ENCODE peak calls at places on chromosomes 7 and 10, in eight cellular contexts. S, Y, J, B, Z, M, Q and R are unnamed samples.

GRCh38 chr7:153061913-153062528 is 302.5 kb downstream of the ACTR3B start:
- DNase-seq in B (no peak), J (no peak), S (no peak), Z (peak), Q (no peak), M (no peak), Y (no peak), R (no peak)

GRCh38 chr7:135407884-135408283 is 102.0 kb downstream of the CNOT4 start:
- DNase-seq in Z (no peak), Q (no peak), M (no peak), J (no peak), B (no peak), Y (no peak), S (no peak), R (no peak)

GRCh38 chr7:44536090-44536489 is 5.0 kb downstream of the NPC1L1 start:
- DNase-seq in Q (no peak), Y (no peak), M (no peak), Z (no peak), S (no peak), J (no peak), B (no peak), R (no peak)

GRCh38 chr10:89633484-89633883 is 11.6 kb downstream of the PANK1 start:
- DNase-seq in J (no peak), Q (no peak), Y (no peak), S (peak), M (peak), B (no peak), Z (no peak), R (no peak)

GRCh38 chr10:131569851-131570715 is 258.6 kb upstream of the TCERG1L start:
- DNase-seq in M (no peak), Z (no peak), Q (no peak), S (no peak), B (no peak), Y (no peak), J (no peak), R (no peak)

GRCh38 chr7:13990319-13990983 is 985 bp upstream of the ETV1 start:
- DNase-seq in Y (no peak), B (peak), S (peak), Z (no peak), Q (no peak), M (peak), J (no peak), R (no peak)

GRCh38 chr7:30831227-30831626 is 60.0 kb downstream of the MINDY4 start:
- DNase-seq in M (peak), Q (no peak), B (no peak), S (no peak), J (no peak), Z (no peak), Y (no peak), R (no peak)

GRCh38 chr10:21962362-21962761 is 41.2 kb downstream of the DNAJC1 start:
- DNase-seq in Q (no peak), Z (no peak), B (no peak), S (no peak), J (no peak), M (no peak), Y (no peak), R (no peak)

GRCh38 chr7:149304006-149304405 is 42.0 kb downstream of the ZNF783 start:
- DNase-seq in Q (no peak), M (no peak), Y (no peak), J (no peak), Z (no peak), B (no peak), S (no peak), R (no peak)

GRCh38 chr10:91249700-91250099 is 29.2 kb downstream of the PCGF5 start:
- DNase-seq in B (no peak), J (no peak), Y (no peak), Z (no peak), S (no peak), M (no peak), Q (no peak), R (no peak)

GRCh38 chr7:69635572-69636190 is 37.4 kb downstream of the AUTS2 start:
- DNase-seq in B (no peak), Q (no peak), Z (no peak), J (no peak), Y (no peak), M (no peak), S (no peak), R (no peak)

GRCh38 chr10:84563355-84563754 is 235.0 kb downstream of the CCSER2 start:
- DNase-seq in Z (no peak), B (no peak), M (no peak), S (no peak), Y (no peak), Q (no peak), J (no peak), R (no peak)

GRCh38 chr10:127908106-127908957 is 1.4 kb downstream of the PTPRE start:
- DNase-seq in Z (no peak), B (no peak), M (peak), Q (no peak), S (peak), J (no peak), Y (no peak), R (no peak)

GRCh38 chr7:34748244-34749039 is 90.4 kb downstream of the NPSR1 start:
- DNase-seq in Z (peak), J (no peak), M (peak), Q (no peak), S (peak), Y (no peak), B (peak), R (no peak)

GRCh38 chr10:38118072-38118807 is 24.1 kb downstream of the ZNF37A start:
- DNase-seq in Q (no peak), Z (no peak), J (no peak), S (peak), Y (no peak), B (no peak), M (peak), R (no peak)

GRCh38 chr7:84412161-84412969 is 217.8 kb upstream of the SEMA3A start:
- DNase-seq in B (no peak), M (peak), S (peak), Z (no peak), J (no peak), Q (no peak), Y (no peak), R (no peak)

GRCh38 chr10:53699684-53700083 is 927.1 kb upstream of the MBL2 start:
- DNase-seq in Z (no peak), B (no peak), Y (no peak), Q (no peak), M (no peak), J (no peak), S (no peak), R (no peak)

GRCh38 chr10:69906425-69906824 is 104.7 kb downstream of the COL13A1 start:
- DNase-seq in Y (no peak), M (no peak), J (no peak), S (no peak), B (no peak), Q (no peak), Z (no peak), R (no peak)

GRCh38 chr10:110326351-110327032 is 21.8 kb upstream of the SMNDC1 start:
- DNase-seq in J (no peak), B (no peak), Z (no peak), Q (no peak), S (peak), Y (no peak), M (peak), R (no peak)

GRCh38 chr10:21176934-21177480 is 279.9 kb upstream of the NEBL start:
- DNase-seq in S (no peak), Z (no peak), Y (no peak), J (no peak), Q (no peak), B (no peak), M (no peak), R (no peak)

GRCh38 chr10:77639756-77640155 is 2.1 kb upstream of the KCNMA1 start:
- DNase-seq in S (no peak), J (no peak), Z (no peak), B (no peak), Q (no peak), Y (no peak), M (no peak), R (no peak)

GRCh38 chr10:2201534-2202104 is 464.3 kb upstream of the ADARB2 start:
- DNase-seq in Z (no peak), Q (no peak), S (no peak), B (no peak), M (no peak), J (no peak), Y (no peak), R (no peak)

GRCh38 chr10:113369185-113369785 is 183.6 kb upstream of the HABP2 start:
- DNase-seq in B (no peak), J (no peak), Y (no peak), M (no peak), Q (no peak), Z (no peak), S (no peak), R (no peak)